ENCODE peak calls at places on chromosomes 11 and 22, in five cellular contexts. K is endothelial cell; N is choroid plexus epithelial cell; W is CD4-positive, alpha-beta T cell; V is heart right ventricle. J is an unnamed sample.

GRCh38 chr11:27700351-27701261 is at the start of gene BDNF:
- DNase-seq in W (no peak), N (peak; percentile 58), K (no peak), V (no peak), J (peak; percentile 30)

GRCh38 chr11:65559535-65559934 is 1.4 kb upstream of the LTBP3 start:
- DNase-seq in W (no peak), V (no peak), N (peak; percentile 59), K (no peak), J (no peak)

GRCh38 chr22:49203091-49203862 is 624.4 kb downstream of the BRD1 start:
- DNase-seq in V (no peak), N (no peak), K (no peak), W (no peak), J (no peak)

GRCh38 chr22:50250555-50251471 is at the start of gene HDAC10:
- DNase-seq in K (peak; percentile 84), N (peak; percentile 82), W (peak; percentile 78), V (peak; percentile 85), J (peak; percentile 76)

GRCh38 chr22:29917052-29917902 is 34.3 kb downstream of the MTMR3 start:
- DNase-seq in W (no peak), V (peak; percentile 23), N (peak; percentile 42), K (no peak), J (no peak)

GRCh38 chr22:20273720-20274119 is 5.6 kb upstream of the RTN4R start:
- DNase-seq in N (no peak), K (no peak), W (no peak), V (no peak), J (no peak)

GRCh38 chr11:2745511-2745910 is 45.7 kb upstream of the KCNQ1OT1 start:
- DNase-seq in N (no peak), K (no peak), V (no peak), W (no peak), J (no peak)

GRCh38 chr11:94993400-94993943 is 20.0 kb downstream of the KDM4D start:
- DNase-seq in V (no peak), K (no peak), N (no peak), W (no peak), J (no peak)

GRCh38 chr11:133925756-133926155 is 31.0 kb downstream of the IGSF9B start:
- DNase-seq in W (no peak), N (no peak), V (no peak), K (no peak), J (no peak)

GRCh38 chr11:46387919-46388618 is 3.5 kb downstream of the CHRM4 start:
- DNase-seq in W (no peak), V (peak; percentile 17), K (no peak), N (no peak), J (no peak)

GRCh38 chr11:2794947-2795346 is 90.6 kb downstream of the CDKN1C start:
- DNase-seq in W (no peak), K (no peak), V (peak; percentile 10), N (no peak), J (peak; percentile 6)

GRCh38 chr11:134845474-134846435 is 433.7 kb upstream of the B3GAT1 start:
- DNase-seq in N (no peak), K (no peak), V (no peak), W (no peak), J (no peak)

GRCh38 chr11:132604446-132604845 is 927.9 kb downstream of the OPCML start:
- DNase-seq in W (no peak), K (no peak), N (peak; percentile 52), V (no peak), J (no peak)

GRCh38 chr11:70381350-70381749 is 17.0 kb upstream of the CTTN start:
- DNase-seq in W (no peak), N (no peak), K (no peak), V (no peak), J (no peak)

GRCh38 chr11:134101292-134101691 is 32.4 kb downstream of the JAM3 start:
- DNase-seq in W (no peak), N (peak; percentile 63), V (no peak), K (no peak), J (no peak)

GRCh38 chr22:42799462-42800405 is 57.3 kb downstream of the ARFGAP3 start:
- DNase-seq in V (no peak), K (no peak), N (no peak), W (no peak), J (no peak)

GRCh38 chr11:120564573-120565301 is 53.2 kb downstream of the GRIK4 start:
- DNase-seq in N (peak; percentile 31), V (peak; percentile 50), K (peak; percentile 51), W (no peak), J (no peak)

GRCh38 chr11:36566407-36567053 is 1.3 kb upstream of the RAG1 start:
- DNase-seq in W (no peak), K (no peak), V (no peak), N (no peak), J (no peak)

GRCh38 chr11:113998574-113998973 is 23.7 kb downstream of the HTR3A start:
- DNase-seq in K (no peak), W (no peak), V (no peak), N (no peak), J (no peak)

GRCh38 chr22:47062126-47062525 is 299.7 kb downstream of the TBC1D22A start:
- DNase-seq in K (no peak), V (no peak), W (no peak), N (no peak), J (no peak)

GRCh38 chr11:78535920-78536319 is 38.7 kb downstream of the NARS2 start:
- DNase-seq in K (no peak), N (peak; percentile 51), V (no peak), W (no peak), J (no peak)

GRCh38 chr11:86592047-86592564 is 80.3 kb downstream of the ME3 start:
- DNase-seq in W (no peak), N (peak; percentile 74), V (no peak), K (no peak), J (no peak)

GRCh38 chr22:37455896-37456295 is 28.6 kb upstream of the ELFN2 start:
- DNase-seq in N (peak; percentile 31), W (no peak), V (no peak), K (no peak), J (no peak)

GRCh38 chr11:121311373-121311772 is 18.8 kb downstream of the SC5D start:
- DNase-seq in N (no peak), V (no peak), W (no peak), K (no peak), J (no peak)

GRCh38 chr11:33747969-33748368 is 11.7 kb upstream of the CD59 start:
- DNase-seq in W (no peak), K (no peak), N (peak; percentile 63), V (no peak), J (no peak)

GRCh38 chr11:119046489-119046888 is 10.5 kb downstream of the HYOU1 start:
- DNase-seq in W (no peak), N (no peak), K (no peak), V (no peak), J (no peak)
- TF ChIP-seq CTCF in W (no peak), N (no peak), K (no peak), V (no peak), J (no peak)

DNA sequence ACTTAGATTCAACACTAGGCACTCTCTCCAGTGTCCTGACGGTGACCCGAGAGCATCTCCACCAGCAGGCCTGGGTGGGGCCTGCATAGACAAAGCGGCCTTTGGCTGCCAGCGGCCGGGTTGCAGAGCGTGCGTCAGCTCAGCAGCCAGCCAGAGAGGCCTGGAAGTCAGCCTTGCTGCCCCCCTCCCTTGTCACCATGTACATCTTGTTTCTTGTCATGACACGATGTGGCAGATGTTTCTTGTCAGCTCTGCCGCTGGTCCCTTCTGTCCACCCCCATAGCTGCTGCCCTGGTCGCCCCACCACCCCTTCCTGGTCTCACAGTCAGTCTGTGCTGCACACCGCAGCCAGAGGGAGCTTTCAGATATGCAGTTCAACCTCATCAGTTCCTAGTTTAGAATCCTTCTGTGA is 33.1 kb upstream of the CBX7 start:
- DNase-seq in V (peak; percentile 80), K (no peak), N (peak; percentile 46), W (no peak), J (no peak)
- TF ChIP-seq CTCF in V (peak; percentile 68), K (no peak), N (peak; percentile 62), W (no peak), J (no peak)

GRCh38 chr11:48066881-48067800 is 86.8 kb downstream of the PTPRJ start:
- DNase-seq in K (peak; percentile 51), W (no peak), N (no peak), V (no peak), J (no peak)
- TF ChIP-seq CTCF in K (no peak), W (no peak), N (no peak), V (no peak), J (no peak)

DNA sequence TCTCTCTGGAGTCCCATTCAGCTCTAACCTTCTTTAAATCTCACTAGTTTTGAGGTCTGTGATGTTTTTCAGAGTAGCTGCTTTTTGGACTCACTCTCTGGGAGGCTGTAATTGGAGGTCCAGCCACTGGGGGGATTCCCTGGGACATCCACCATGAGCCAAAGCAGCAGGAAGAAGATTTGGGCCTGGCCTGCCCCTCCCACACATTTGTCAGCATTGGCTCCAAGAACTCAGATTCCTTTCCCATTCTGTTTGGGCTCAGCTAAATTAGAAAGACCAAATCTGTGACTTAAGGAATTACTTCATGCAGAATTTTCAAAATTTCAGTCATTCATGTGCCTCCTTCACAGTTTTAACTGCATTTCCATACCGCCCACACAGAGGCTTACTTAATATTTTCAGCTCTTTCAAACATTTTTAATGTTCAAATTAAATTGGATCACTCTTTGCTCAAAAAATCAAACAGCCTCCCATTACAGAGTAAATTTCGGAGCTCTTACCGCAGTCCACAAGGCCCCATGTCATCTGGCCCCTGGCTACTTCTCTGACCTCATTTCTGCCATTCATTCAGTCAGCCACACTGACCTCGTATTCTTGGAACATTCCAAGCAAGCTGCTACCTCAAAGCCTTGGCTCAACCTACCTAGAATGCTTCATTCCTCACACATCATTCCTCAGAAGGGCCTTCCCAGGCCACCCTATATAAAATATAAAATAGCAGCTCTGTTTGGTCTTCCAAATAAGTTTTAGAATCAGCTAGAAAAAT is 54.5 kb upstream of the RRAS2 start:
- DNase-seq in K (peak; percentile 36), W (no peak), V (no peak), N (peak; percentile 87), J (no peak)
- TF ChIP-seq CTCF in K (peak; percentile 54), W (no peak), V (peak; percentile 48), N (peak; percentile 55), J (peak; percentile 16)

DNA sequence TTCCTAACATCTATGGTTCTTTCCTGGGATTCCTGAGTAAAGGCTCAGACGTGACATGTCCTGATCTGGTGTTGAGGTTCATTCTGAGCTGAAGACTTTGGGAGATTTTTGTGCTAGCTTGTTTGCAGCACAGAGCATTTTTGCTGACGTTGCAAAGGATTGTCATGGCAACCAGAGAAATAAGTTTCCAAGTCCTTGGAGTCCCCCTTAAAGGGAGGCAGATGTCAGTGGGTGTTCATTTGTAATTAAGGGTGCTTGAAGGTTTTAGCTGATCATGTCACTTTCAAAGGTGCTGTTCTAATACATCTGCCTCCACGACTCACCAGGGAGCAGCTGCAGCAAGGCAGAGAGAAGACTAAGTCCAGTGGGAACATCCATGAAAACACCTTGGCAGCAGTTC is 5.4 kb upstream of the SYN3 start:
- DNase-seq in W (no peak), N (no peak), V (no peak), K (no peak), J (no peak)
- TF ChIP-seq CTCF in W (no peak), N (no peak), V (no peak), K (no peak), J (no peak)

GRCh38 chr11:67040147-67040546 is 16.5 kb upstream of the RHOD start:
- DNase-seq in W (no peak), K (no peak), V (no peak), N (no peak), J (no peak)
- TF ChIP-seq CTCF in W (no peak), K (no peak), V (no peak), N (peak; percentile 16), J (no peak)

J was measured in progenitor cell of endocrine pancreas.